ENCODE peak calls at places on chromosome 14, in nine cellular contexts. One of them, this sample, is unnamed.

GRCh38 chr14:33693237-33693636 is 257.6 kb downstream of the EGLN3 start:
- DNase-seq in A549: no peak
- DNase-seq in endothelial cell of umbilical vein: no peak
- DNase-seq in right cardiac atrium: no peak
- DNase-seq in right lobe of liver: no peak
- DNase-seq in tibial nerve: no peak
- DNase-seq in naive thymus-derived CD4-positive, alpha-beta T cell: no peak
- DNase-seq in adrenal gland: no peak
- DNase-seq in small intestine: no peak
- DNase-seq in this sample: no peak

GRCh38 chr14:70188608-70189540 is at the start of gene SLC8A3:
- DNase-seq in right lobe of liver: peak; percentile 33
- DNase-seq in small intestine: peak; percentile 3
- DNase-seq in A549: peak; percentile 40
- DNase-seq in tibial nerve: no peak
- DNase-seq in naive thymus-derived CD4-positive, alpha-beta T cell: no peak
- DNase-seq in right cardiac atrium: peak; percentile 49
- DNase-seq in endothelial cell of umbilical vein: peak; percentile 35
- DNase-seq in adrenal gland: peak; percentile 10
- DNase-seq in this sample: peak; percentile 74

GRCh38 chr14:94685166-94685581 is 73.0 kb downstream of the SERPINA3 start:
- DNase-seq in small intestine: no peak
- DNase-seq in right lobe of liver: no peak
- DNase-seq in right cardiac atrium: no peak
- DNase-seq in endothelial cell of umbilical vein: no peak
- DNase-seq in naive thymus-derived CD4-positive, alpha-beta T cell: no peak
- DNase-seq in A549: peak; percentile 23
- DNase-seq in tibial nerve: no peak
- DNase-seq in adrenal gland: no peak
- DNase-seq in this sample: no peak

GRCh38 chr14:40682131-40682913 is 924.4 kb upstream of the LRFN5 start:
- DNase-seq in right lobe of liver: no peak
- DNase-seq in naive thymus-derived CD4-positive, alpha-beta T cell: no peak
- DNase-seq in tibial nerve: no peak
- DNase-seq in small intestine: no peak
- DNase-seq in A549: no peak
- DNase-seq in endothelial cell of umbilical vein: no peak
- DNase-seq in adrenal gland: no peak
- DNase-seq in right cardiac atrium: no peak
- DNase-seq in this sample: no peak

GRCh38 chr14:23321572-23322547 is 603 bp downstream of the PABPN1 start:
- DNase-seq in right lobe of liver: peak; percentile 70
- DNase-seq in naive thymus-derived CD4-positive, alpha-beta T cell: peak; percentile 18
- DNase-seq in right cardiac atrium: peak; percentile 85
- DNase-seq in small intestine: peak; percentile 80
- DNase-seq in adrenal gland: peak; percentile 59
- DNase-seq in endothelial cell of umbilical vein: peak; percentile 50
- DNase-seq in A549: peak; percentile 44
- DNase-seq in tibial nerve: peak; percentile 23
- DNase-seq in this sample: peak; percentile 86

GRCh38 chr14:60648934-60649814 is at the start of gene SIX1:
- DNase-seq in small intestine: peak; percentile 39
- DNase-seq in right cardiac atrium: peak; percentile 79
- DNase-seq in endothelial cell of umbilical vein: peak; percentile 83
- DNase-seq in adrenal gland: peak; percentile 76
- DNase-seq in naive thymus-derived CD4-positive, alpha-beta T cell: no peak
- DNase-seq in right lobe of liver: peak; percentile 75
- DNase-seq in A549: peak; percentile 93
- DNase-seq in tibial nerve: peak; percentile 61
- DNase-seq in this sample: peak; percentile 83

GRCh38 chr14:25090716-25091454 is 40.9 kb upstream of the STXBP6 start:
- DNase-seq in small intestine: peak; percentile 74
- DNase-seq in endothelial cell of umbilical vein: no peak
- DNase-seq in right cardiac atrium: no peak
- DNase-seq in tibial nerve: no peak
- DNase-seq in adrenal gland: no peak
- DNase-seq in right lobe of liver: no peak
- DNase-seq in A549: peak; percentile 13
- DNase-seq in naive thymus-derived CD4-positive, alpha-beta T cell: no peak
- DNase-seq in this sample: no peak

GRCh38 chr14:50070230-50070629 is 46.1 kb downstream of the VCPKMT start:
- DNase-seq in adrenal gland: no peak
- DNase-seq in tibial nerve: no peak
- DNase-seq in right cardiac atrium: no peak
- DNase-seq in right lobe of liver: no peak
- DNase-seq in endothelial cell of umbilical vein: no peak
- DNase-seq in small intestine: no peak
- DNase-seq in A549: no peak
- DNase-seq in naive thymus-derived CD4-positive, alpha-beta T cell: no peak
- DNase-seq in this sample: no peak

GRCh38 chr14:77607741-77608302 is 8.6 kb downstream of the SPTLC2 start:
- DNase-seq in right lobe of liver: peak; percentile 32
- DNase-seq in naive thymus-derived CD4-positive, alpha-beta T cell: no peak
- DNase-seq in A549: no peak
- DNase-seq in small intestine: no peak
- DNase-seq in right cardiac atrium: no peak
- DNase-seq in adrenal gland: peak; percentile 32
- DNase-seq in endothelial cell of umbilical vein: peak; percentile 93
- DNase-seq in tibial nerve: no peak
- DNase-seq in this sample: no peak

GRCh38 chr14:32635103-32635719 is 303.5 kb upstream of the NPAS3 start:
- DNase-seq in tibial nerve: no peak
- DNase-seq in right cardiac atrium: no peak
- DNase-seq in small intestine: peak; percentile 11
- DNase-seq in A549: no peak
- DNase-seq in adrenal gland: no peak
- DNase-seq in naive thymus-derived CD4-positive, alpha-beta T cell: no peak
- DNase-seq in right lobe of liver: no peak
- DNase-seq in endothelial cell of umbilical vein: peak; percentile 33
- DNase-seq in this sample: no peak

GRCh38 chr14:44385906-44386305 is 121.2 kb downstream of the FSCB start:
- DNase-seq in tibial nerve: no peak
- DNase-seq in small intestine: no peak
- DNase-seq in right cardiac atrium: peak; percentile 18
- DNase-seq in A549: no peak
- DNase-seq in naive thymus-derived CD4-positive, alpha-beta T cell: no peak
- DNase-seq in adrenal gland: no peak
- DNase-seq in right lobe of liver: no peak
- DNase-seq in endothelial cell of umbilical vein: no peak
- DNase-seq in this sample: no peak

GRCh38 chr14:99556134-99556791 is 47.7 kb downstream of the CCDC85C start:
- DNase-seq in right lobe of liver: no peak
- DNase-seq in right cardiac atrium: no peak
- DNase-seq in adrenal gland: no peak
- DNase-seq in tibial nerve: no peak
- DNase-seq in naive thymus-derived CD4-positive, alpha-beta T cell: no peak
- DNase-seq in small intestine: no peak
- DNase-seq in A549: no peak
- DNase-seq in endothelial cell of umbilical vein: no peak
- DNase-seq in this sample: no peak
- H3K4me1 ChIP-seq in right lobe of liver: no peaks in the 10 kb centered on the region
- H3K4me1 ChIP-seq in right cardiac atrium: peaks cover 9% of the 10 kb centered on the region
- H3K4me1 ChIP-seq in adrenal gland: peaks cover 35% of the 10 kb centered on the region
- H3K4me1 ChIP-seq in tibial nerve: no peaks in the 10 kb centered on the region
- H3K4me1 ChIP-seq in naive thymus-derived CD4-positive, alpha-beta T cell: no peaks in the 10 kb centered on the region
- H3K4me1 ChIP-seq in small intestine: peaks cover 14% of the 10 kb centered on the region
- H3K4me1 ChIP-seq in A549: peaks cover 35% of the 10 kb centered on the region
- H3K4me1 ChIP-seq in endothelial cell of umbilical vein: no peaks in the 10 kb centered on the region
- H3K4me1 ChIP-seq in this sample: no peaks in the 10 kb centered on the region

GRCh38 chr14:99183311-99183710 is 88.7 kb downstream of the BCL11B start:
- DNase-seq in endothelial cell of umbilical vein: no peak
- DNase-seq in tibial nerve: no peak
- DNase-seq in A549: no peak
- DNase-seq in naive thymus-derived CD4-positive, alpha-beta T cell: no peak
- DNase-seq in right cardiac atrium: no peak
- DNase-seq in right lobe of liver: no peak
- DNase-seq in adrenal gland: no peak
- DNase-seq in small intestine: no peak
- DNase-seq in this sample: no peak

GRCh38 chr14:99182548-99183115 is 89.4 kb downstream of the BCL11B start:
- DNase-seq in right cardiac atrium: no peak
- DNase-seq in small intestine: no peak
- DNase-seq in adrenal gland: no peak
- DNase-seq in naive thymus-derived CD4-positive, alpha-beta T cell: no peak
- DNase-seq in tibial nerve: no peak
- DNase-seq in right lobe of liver: no peak
- DNase-seq in endothelial cell of umbilical vein: no peak
- DNase-seq in A549: no peak
- DNase-seq in this sample: no peak

GRCh38 chr14:99185436-99186068 is 86.4 kb downstream of the BCL11B start:
- DNase-seq in A549: no peak
- DNase-seq in small intestine: no peak
- DNase-seq in endothelial cell of umbilical vein: no peak
- DNase-seq in tibial nerve: no peak
- DNase-seq in right cardiac atrium: no peak
- DNase-seq in adrenal gland: no peak
- DNase-seq in naive thymus-derived CD4-positive, alpha-beta T cell: no peak
- DNase-seq in right lobe of liver: no peak
- DNase-seq in this sample: no peak

GRCh38 chr14:99181804-99182520 is 90.0 kb downstream of the BCL11B start:
- DNase-seq in small intestine: no peak
- DNase-seq in endothelial cell of umbilical vein: no peak
- DNase-seq in A549: no peak
- DNase-seq in right lobe of liver: no peak
- DNase-seq in naive thymus-derived CD4-positive, alpha-beta T cell: no peak
- DNase-seq in tibial nerve: no peak
- DNase-seq in adrenal gland: no peak
- DNase-seq in right cardiac atrium: no peak
- DNase-seq in this sample: no peak

GRCh38 chr14:99183716-99184115 is 88.3 kb downstream of the BCL11B start:
- DNase-seq in right cardiac atrium: no peak
- DNase-seq in A549: no peak
- DNase-seq in endothelial cell of umbilical vein: no peak
- DNase-seq in tibial nerve: no peak
- DNase-seq in adrenal gland: no peak
- DNase-seq in naive thymus-derived CD4-positive, alpha-beta T cell: no peak
- DNase-seq in right lobe of liver: no peak
- DNase-seq in small intestine: no peak
- DNase-seq in this sample: no peak
- H3K4me1 ChIP-seq in right cardiac atrium: no peaks in the 10 kb centered on the region
- H3K4me1 ChIP-seq in A549: no peaks in the 10 kb centered on the region
- H3K4me1 ChIP-seq in endothelial cell of umbilical vein: no peaks in the 10 kb centered on the region
- H3K4me1 ChIP-seq in tibial nerve: no peaks in the 10 kb centered on the region
- H3K4me1 ChIP-seq in adrenal gland: no peaks in the 10 kb centered on the region
- H3K4me1 ChIP-seq in naive thymus-derived CD4-positive, alpha-beta T cell: peaks cover 94% of the 10 kb centered on the region
- H3K4me1 ChIP-seq in right lobe of liver: no peaks in the 10 kb centered on the region
- H3K4me1 ChIP-seq in small intestine: no peaks in the 10 kb centered on the region
- H3K4me1 ChIP-seq in this sample: no peaks in the 10 kb centered on the region

DNA sequence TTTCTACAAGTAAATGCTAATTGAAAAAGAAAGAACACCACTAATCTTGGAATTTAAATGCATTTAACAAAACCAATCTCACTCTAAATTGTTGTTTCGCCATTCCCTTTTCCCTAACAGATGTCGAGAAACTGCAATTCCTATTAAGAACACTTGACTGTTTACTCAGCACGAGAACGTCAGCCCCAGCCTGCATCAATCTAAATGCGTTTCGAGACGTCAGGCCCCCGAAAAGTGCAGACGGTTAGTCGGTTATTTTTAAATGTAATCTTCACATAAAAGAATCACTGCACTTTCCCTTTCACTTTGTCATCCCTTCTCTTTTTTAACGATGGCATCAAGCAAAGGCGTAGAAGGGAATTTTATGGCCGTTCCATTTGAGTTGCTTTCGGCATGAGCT is 837.6 kb downstream of the VRK1 start:
- DNase-seq in naive thymus-derived CD4-positive, alpha-beta T cell: no peak
- DNase-seq in small intestine: no peak
- DNase-seq in tibial nerve: no peak
- DNase-seq in A549: peak; percentile 11
- DNase-seq in right lobe of liver: no peak
- DNase-seq in right cardiac atrium: no peak
- DNase-seq in adrenal gland: peak; percentile 2
- DNase-seq in endothelial cell of umbilical vein: no peak
- DNase-seq in this sample: no peak
- H3K4me1 ChIP-seq in naive thymus-derived CD4-positive, alpha-beta T cell: peaks cover 25% of the 10 kb centered on the region
- H3K4me1 ChIP-seq in small intestine: no peaks in the 10 kb centered on the region
- H3K4me1 ChIP-seq in tibial nerve: no peaks in the 10 kb centered on the region
- H3K4me1 ChIP-seq in A549: no peaks in the 10 kb centered on the region
- H3K4me1 ChIP-seq in right lobe of liver: no peaks in the 10 kb centered on the region
- H3K4me1 ChIP-seq in right cardiac atrium: no peaks in the 10 kb centered on the region
- H3K4me1 ChIP-seq in adrenal gland: no peaks in the 10 kb centered on the region
- H3K4me1 ChIP-seq in endothelial cell of umbilical vein: no peaks in the 10 kb centered on the region
- H3K4me1 ChIP-seq in this sample: no peaks in the 10 kb centered on the region

DNA sequence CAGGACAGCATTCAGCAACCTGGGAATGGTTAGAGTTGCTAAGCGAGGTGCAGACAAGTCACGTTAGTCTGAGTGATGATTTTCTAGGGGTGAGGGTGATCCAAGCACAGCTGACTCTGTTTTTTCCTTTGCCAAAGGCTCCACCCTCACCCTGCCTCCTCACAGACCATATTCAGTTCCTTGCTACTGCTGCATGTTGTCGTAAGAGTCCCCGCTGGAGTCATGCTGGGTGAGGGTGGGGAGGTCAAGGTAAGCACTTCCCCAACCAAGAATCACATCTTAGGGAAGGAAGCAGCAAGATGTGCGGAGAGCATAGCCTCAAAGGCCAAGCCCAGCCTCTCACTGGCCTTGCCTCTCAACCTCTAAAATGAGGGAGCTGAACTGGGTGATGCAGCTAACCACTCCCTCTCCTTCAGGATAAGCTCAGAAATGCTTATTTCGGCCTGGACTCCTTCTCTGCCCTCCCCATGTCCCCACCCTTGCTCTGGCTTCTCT is 66.8 kb upstream of the ACTN1 start:
- DNase-seq in A549: no peak
- DNase-seq in tibial nerve: no peak
- DNase-seq in endothelial cell of umbilical vein: peak; percentile 79
- DNase-seq in small intestine: no peak
- DNase-seq in naive thymus-derived CD4-positive, alpha-beta T cell: no peak
- DNase-seq in adrenal gland: no peak
- DNase-seq in right lobe of liver: peak; percentile 55
- DNase-seq in right cardiac atrium: no peak
- DNase-seq in this sample: no peak
- H3K4me1 ChIP-seq in A549: peaks cover 20% of the 10 kb centered on the region
- H3K4me1 ChIP-seq in tibial nerve: no peaks in the 10 kb centered on the region
- H3K4me1 ChIP-seq in endothelial cell of umbilical vein: peaks cover 67% of the 10 kb centered on the region
- H3K4me1 ChIP-seq in small intestine: no peaks in the 10 kb centered on the region
- H3K4me1 ChIP-seq in naive thymus-derived CD4-positive, alpha-beta T cell: no peaks in the 10 kb centered on the region
- H3K4me1 ChIP-seq in adrenal gland: peaks cover 69% of the 10 kb centered on the region
- H3K4me1 ChIP-seq in right lobe of liver: peaks cover 2% of the 10 kb centered on the region
- H3K4me1 ChIP-seq in right cardiac atrium: peaks cover 39% of the 10 kb centered on the region
- H3K4me1 ChIP-seq in this sample: peaks cover 2% of the 10 kb centered on the region

GRCh38 chr14:86884498-86884897 is 1108.5 kb downstream of the GALC start:
- DNase-seq in endothelial cell of umbilical vein: no peak
- DNase-seq in adrenal gland: no peak
- DNase-seq in small intestine: no peak
- DNase-seq in right cardiac atrium: no peak
- DNase-seq in tibial nerve: no peak
- DNase-seq in A549: no peak
- DNase-seq in right lobe of liver: no peak
- DNase-seq in naive thymus-derived CD4-positive, alpha-beta T cell: no peak
- DNase-seq in this sample: no peak
- H3K4me1 ChIP-seq in endothelial cell of umbilical vein: no peaks in the 10 kb centered on the region
- H3K4me1 ChIP-seq in adrenal gland: no peaks in the 10 kb centered on the region
- H3K4me1 ChIP-seq in small intestine: no peaks in the 10 kb centered on the region
- H3K4me1 ChIP-seq in right cardiac atrium: no peaks in the 10 kb centered on the region
- H3K4me1 ChIP-seq in tibial nerve: no peaks in the 10 kb centered on the region
- H3K4me1 ChIP-seq in A549: no peaks in the 10 kb centered on the region
- H3K4me1 ChIP-seq in right lobe of liver: no peaks in the 10 kb centered on the region
- H3K4me1 ChIP-seq in naive thymus-derived CD4-positive, alpha-beta T cell: no peaks in the 10 kb centered on the region
- H3K4me1 ChIP-seq in this sample: no peaks in the 10 kb centered on the region

This sample was measured in aorta.